ENCODE peak calls at places on chromosomes 13 and 19, in nine cellular contexts. M, Y, S, P, W, V, C, X and A are unnamed samples.

GRCh38 chr19:33868076-33868735 is 71.5 kb downstream of the KCTD15 start:
- DNase-seq in C (no peak), X (no peak), Y (no peak), M (peak), V (no peak), P (no peak), S (no peak), W (no peak), A (no peak)

GRCh38 chr19:17687857-17688784 is at the start of gene UNC13A:
- DNase-seq in V (no peak), P (peak), S (peak), W (peak), Y (peak), C (peak), M (no peak), X (peak), A (peak)

GRCh38 chr13:24185591-24186232 is 25.2 kb downstream of the SPATA13 start:
- DNase-seq in P (no peak), C (peak), M (peak), S (no peak), Y (no peak), W (no peak), X (no peak), V (no peak), A (no peak)

GRCh38 chr19:58558623-58559274 is 338 bp upstream of the UBE2M start:
- DNase-seq in V (peak), W (peak), M (peak), S (peak), P (peak), Y (peak), C (peak), X (peak), A (peak)

GRCh38 chr13:21058361-21058760 is 3.0 kb downstream of the LATS2 start:
- DNase-seq in M (no peak), C (no peak), W (no peak), S (no peak), P (peak), X (no peak), V (no peak), Y (no peak), A (peak)

GRCh38 chr19:52961981-52962380 is 700 bp downstream of the ZNF816 start:
- DNase-seq in S (no peak), M (no peak), V (no peak), X (no peak), P (no peak), C (no peak), Y (no peak), W (peak), A (no peak)

GRCh38 chr19:52369463-52370340 is at the start of gene ZNF880:
- DNase-seq in P (peak), S (peak), M (peak), X (peak), C (peak), W (peak), V (peak), Y (peak), A (no peak)

GRCh38 chr19:28039677-28040381 is 1173.1 kb downstream of the UQCRFS1 start:
- DNase-seq in S (no peak), W (no peak), P (no peak), V (no peak), Y (no peak), C (no peak), X (no peak), M (peak), A (no peak)

GRCh38 chr19:14901675-14902260 is 15.8 kb upstream of the OR7A17 start:
- DNase-seq in V (no peak), Y (no peak), X (no peak), S (no peak), C (no peak), P (no peak), W (no peak), M (no peak), A (no peak)

GRCh38 chr19:42091300-42092266 is 15.6 kb downstream of the ZNF574 start:
- DNase-seq in W (no peak), V (no peak), P (peak), X (peak), Y (no peak), C (peak), M (no peak), S (no peak), A (peak)

GRCh38 chr19:1265611-1266115 is 3.5 kb upstream of the CIRBP start:
- DNase-seq in W (peak), S (peak), X (no peak), P (peak), C (peak), Y (no peak), V (no peak), M (no peak), A (no peak)

GRCh38 chr13:35489050-35489449 is 12.6 kb upstream of the MAB21L1 start:
- DNase-seq in M (no peak), S (no peak), W (no peak), C (no peak), V (no peak), P (no peak), Y (no peak), X (no peak), A (no peak)

GRCh38 chr13:77338961-77339401 is 12.1 kb upstream of the MYCBP2 start:
- DNase-seq in Y (no peak), M (no peak), C (no peak), W (no peak), X (no peak), P (no peak), S (no peak), V (no peak), A (no peak)

GRCh38 chr13:77339408-77339807 is 12.5 kb upstream of the MYCBP2 start:
- DNase-seq in P (no peak), S (no peak), Y (no peak), V (no peak), M (no peak), W (no peak), X (no peak), C (no peak), A (no peak)

GRCh38 chr13:77333521-77334083 is 6.7 kb upstream of the MYCBP2 start:
- DNase-seq in W (no peak), P (no peak), Y (no peak), V (no peak), X (no peak), M (no peak), S (no peak), C (no peak), A (no peak)

GRCh38 chr13:77338329-77338728 is 11.4 kb upstream of the MYCBP2 start:
- DNase-seq in S (no peak), C (no peak), Y (no peak), X (no peak), P (no peak), W (no peak), V (no peak), M (no peak), A (no peak)

DNA sequence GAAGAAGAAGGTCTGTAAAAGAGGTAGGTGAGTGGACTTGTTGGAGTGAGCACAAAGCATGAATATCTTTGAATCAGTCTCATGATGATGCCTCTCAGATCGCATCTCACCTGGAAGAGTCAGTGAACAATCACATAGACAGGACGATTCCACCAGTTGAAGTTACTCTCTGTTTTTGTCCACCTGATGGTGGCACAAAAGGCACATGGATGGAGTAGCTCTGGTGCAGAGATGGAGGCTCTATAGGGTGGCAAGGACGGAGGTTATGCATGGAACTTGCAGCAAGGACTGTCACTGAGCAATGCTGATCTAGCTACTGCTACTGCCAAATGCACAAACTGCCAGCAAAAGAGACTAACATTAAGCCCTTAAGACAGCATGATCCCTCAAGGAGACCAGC is 10.3 kb upstream of the MYCBP2 start:
- DNase-seq in P (no peak), X (no peak), V (no peak), Y (no peak), C (no peak), W (no peak), M (no peak), S (no peak), A (no peak)
- TF ChIP-seq CTCF in P (no peak), X (no peak), V (no peak), Y (no peak), C (no peak), W (no peak), M (no peak), S (no peak), A (no peak)

GRCh38 chr13:65217459-65217858 is 2012.7 kb downstream of the PCDH9 start:
- DNase-seq in C (no peak), V (no peak), P (no peak), X (no peak), Y (no peak), M (no peak), W (no peak), S (no peak), A (no peak)
- TF ChIP-seq CTCF in C (no peak), V (no peak), P (no peak), X (no peak), Y (no peak), M (no peak), W (no peak), S (no peak), A (no peak)

GRCh38 chr13:46317120-46317519 is 69.9 kb downstream of the RUBCNL start:
- DNase-seq in P (no peak), Y (no peak), V (no peak), X (no peak), M (no peak), W (no peak), C (no peak), S (no peak), A (no peak)
- TF ChIP-seq CTCF in P (no peak), Y (no peak), V (no peak), X (peak), M (no peak), W (no peak), C (no peak), S (no peak), A (no peak)

DNA sequence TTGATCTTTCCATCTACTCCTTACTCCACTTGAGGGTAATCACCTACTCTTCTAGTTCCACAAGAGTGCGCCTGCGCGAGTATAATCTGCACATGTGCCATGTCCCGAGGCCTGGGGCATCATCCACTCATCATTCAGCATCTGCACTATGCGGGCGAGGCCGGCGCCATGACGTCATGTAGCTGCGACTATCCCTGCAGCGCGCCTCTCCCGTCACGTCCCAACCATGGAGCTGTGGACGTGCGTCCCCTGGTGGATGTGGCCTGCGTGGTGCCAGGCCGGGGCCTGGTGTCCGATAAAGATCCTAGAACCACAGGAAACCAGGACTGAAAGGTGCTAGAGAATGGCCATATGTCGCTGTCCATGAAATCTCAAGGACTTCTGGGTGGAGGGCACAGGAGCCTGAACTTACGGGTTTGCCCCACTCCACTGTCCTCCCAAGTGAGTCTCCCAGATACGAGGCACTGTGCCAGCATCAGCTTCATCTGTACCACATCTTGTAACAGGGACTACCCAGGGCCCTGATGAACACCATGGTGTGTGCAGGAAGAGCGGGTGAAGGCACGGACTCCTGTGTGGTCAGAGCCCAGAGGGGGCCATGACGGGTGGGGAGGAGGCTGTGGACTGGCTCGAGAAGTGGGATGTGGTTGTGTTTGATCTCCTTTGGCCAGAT is 2.7 kb upstream of the KLK2 start:
- DNase-seq in V (no peak), S (peak), M (no peak), C (peak), P (no peak), X (no peak), Y (no peak), W (no peak), A (no peak)
- TF ChIP-seq CTCF in V (no peak), S (no peak), M (no peak), C (no peak), P (no peak), X (peak), Y (no peak), W (no peak), A (no peak)

GRCh38 chr19:38977445-38978314 is 2.1 kb upstream of the FBXO17 start:
- DNase-seq in C (peak), X (no peak), S (peak), V (no peak), P (no peak), M (no peak), Y (no peak), W (no peak), A (peak)

GRCh38 chr19:38979867-38980266 is 4.3 kb upstream of the FBXO17 start:
- DNase-seq in Y (no peak), C (no peak), M (no peak), S (no peak), P (no peak), W (no peak), V (no peak), X (no peak), A (no peak)

GRCh38 chr19:38978315-38978689 is 2.8 kb upstream of the FBXO17 start:
- DNase-seq in C (no peak), P (no peak), S (no peak), Y (no peak), X (no peak), W (no peak), V (no peak), M (no peak), A (no peak)

GRCh38 chr19:38985262-38985661 is 9.7 kb upstream of the FBXO17 start:
- DNase-seq in V (no peak), P (no peak), M (no peak), S (no peak), X (no peak), Y (no peak), C (no peak), W (no peak), A (no peak)

DNA sequence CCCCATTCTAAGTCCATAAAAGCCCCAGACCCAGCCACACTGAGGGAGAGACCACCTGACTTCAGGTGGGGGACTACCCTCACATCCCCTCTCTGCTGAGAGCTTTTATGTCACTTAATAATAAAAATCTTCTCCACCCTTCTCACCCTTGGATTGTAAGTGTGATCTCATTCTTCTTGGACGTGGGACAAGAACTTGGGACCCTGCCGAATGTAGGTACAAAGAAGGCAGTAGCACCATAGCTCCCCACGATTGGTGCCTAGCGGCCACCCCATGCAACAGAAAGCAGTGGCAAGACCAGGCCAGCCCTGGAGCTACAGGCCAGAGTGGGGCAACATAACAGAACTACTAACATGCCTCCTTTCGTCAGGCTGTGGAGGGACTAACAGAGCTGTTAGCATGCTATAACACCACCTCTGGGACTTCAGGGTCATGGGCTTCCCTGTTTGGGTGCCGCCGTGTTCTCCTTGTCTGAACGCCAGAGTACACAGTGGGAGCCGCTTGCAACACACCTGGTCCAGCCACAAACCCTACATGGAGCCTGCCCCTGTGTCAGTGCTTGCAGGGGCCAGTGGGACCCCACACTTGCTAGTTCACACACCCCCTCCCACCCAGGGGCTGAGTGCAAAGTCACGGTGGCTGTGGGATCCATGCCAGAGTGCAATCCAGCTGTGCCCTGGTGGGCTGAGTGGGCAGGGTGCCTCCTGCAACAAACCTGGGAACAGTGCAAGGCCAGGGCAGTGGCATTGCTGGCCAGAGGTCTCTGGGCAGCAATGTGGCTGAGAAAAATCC is 5.2 kb upstream of the FBXO17 start:
- DNase-seq in M (no peak), X (no peak), C (no peak), V (no peak), Y (no peak), W (no peak), S (no peak), P (no peak), A (no peak)
- TF ChIP-seq CTCF in M (no peak), X (no peak), C (no peak), V (no peak), Y (no peak), W (no peak), S (no peak), P (no peak), A (no peak)

GRCh38 chr13:30111810-30112209 is 195.5 kb downstream of the KATNAL1 start:
- DNase-seq in C (no peak), M (no peak), V (no peak), W (no peak), S (peak), Y (no peak), P (no peak), X (no peak), A (peak)
- TF ChIP-seq CTCF in C (peak), M (no peak), V (no peak), W (peak), S (no peak), Y (no peak), P (no peak), X (peak), A (no peak)

DNA sequence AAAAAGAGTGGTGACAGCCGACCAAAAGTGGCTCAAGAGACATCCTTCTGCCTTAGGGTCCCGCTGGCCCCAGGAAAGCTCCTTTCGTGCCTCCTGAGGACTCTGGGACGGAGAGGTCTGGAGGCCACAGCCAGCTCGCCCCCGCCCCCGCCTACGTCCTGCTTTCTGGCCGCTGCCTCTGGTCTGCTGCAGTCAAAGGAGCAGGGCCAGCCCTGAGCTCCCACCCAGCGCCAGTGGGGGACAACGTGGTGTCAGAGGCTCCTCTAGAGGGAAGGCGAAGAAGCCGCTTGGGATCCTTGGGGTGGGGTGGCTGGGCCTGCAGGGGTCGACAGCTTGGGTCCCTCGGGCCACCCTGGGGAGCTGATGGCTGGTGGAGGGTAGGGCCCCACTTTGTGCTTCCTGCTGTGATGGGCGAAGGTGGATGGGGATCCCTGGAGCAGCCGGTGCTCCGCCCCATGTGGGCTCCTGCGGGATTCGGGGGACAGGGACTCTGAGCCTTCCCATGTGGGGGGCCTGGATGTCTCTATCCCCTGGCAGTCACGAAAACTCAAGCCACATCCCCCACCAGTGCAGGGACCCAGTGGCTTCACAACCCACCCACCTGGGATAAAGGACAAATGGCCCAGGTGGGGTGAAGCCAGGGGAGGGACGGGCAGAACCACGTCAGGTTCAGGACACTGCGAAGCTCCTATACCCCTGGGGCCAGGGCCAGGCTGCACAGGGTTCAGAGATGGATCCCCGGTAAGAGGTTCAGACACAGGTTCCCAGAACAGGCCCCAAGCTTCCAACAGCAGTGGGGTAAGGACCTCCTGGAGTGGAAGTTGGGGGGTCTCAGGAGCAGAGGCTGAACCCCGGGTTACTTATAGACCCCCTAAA is 9.0 kb upstream of the DIRAS1 start:
- DNase-seq in S (no peak), P (no peak), X (no peak), C (no peak), V (no peak), W (no peak), Y (no peak), M (no peak), A (no peak)
- TF ChIP-seq CTCF in S (no peak), P (no peak), X (no peak), C (no peak), V (no peak), W (no peak), Y (no peak), M (no peak), A (no peak)

GRCh38 chr13:102487330-102487729 is 85.5 kb upstream of the FGF14 start:
- DNase-seq in C (no peak), S (no peak), Y (no peak), V (no peak), M (no peak), X (no peak), W (no peak), P (no peak), A (no peak)

DNA sequence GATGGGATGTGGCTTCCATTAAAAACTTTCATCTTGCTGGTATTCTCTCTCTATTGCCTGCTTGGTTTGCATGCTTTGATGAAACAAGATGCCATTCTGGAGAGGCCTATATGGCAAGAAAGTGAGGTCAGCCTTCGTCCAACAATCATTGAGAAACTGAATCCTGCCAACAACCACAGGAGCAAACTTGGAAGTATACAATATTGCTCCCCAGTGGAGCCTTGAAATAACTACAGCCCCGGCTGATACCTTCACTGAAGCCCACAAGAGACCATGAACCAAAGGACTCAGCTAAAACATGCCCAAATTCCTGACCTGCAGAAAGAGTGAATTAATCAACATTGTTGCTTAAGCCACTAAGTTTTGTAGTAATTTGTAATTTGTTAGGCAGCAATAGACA is 82.5 kb upstream of the FGF14 start:
- DNase-seq in V (no peak), M (no peak), S (no peak), P (no peak), X (peak), C (peak), Y (no peak), W (peak), A (no peak)
- TF ChIP-seq CTCF in V (no peak), M (no peak), S (no peak), P (no peak), X (no peak), C (no peak), Y (no peak), W (peak), A (no peak)